ENCODE peak calls at places on chromosomes 16 and 17, in four cellular contexts. E is tibial artery, I is breast epithelium, N is left ventricle myocardium inferior. Y is an unnamed sample. For H3K27me3, the result is how much of the 10 kb centered on the place peaks cover.

GRCh38 chr16:84700518-84701277 is 898 bp downstream of the USP10 start:
- DNase-seq in I (no peak), E (no peak), N (no peak), Y (no peak)

GRCh38 chr16:29729116-29729521 is 16.7 kb downstream of the C16orf54 start:
- DNase-seq in I (no peak), E (no peak), N (no peak), Y (no peak)

GRCh38 chr17:80799553-80800403 is 191.9 kb upstream of the CHMP6 start:
- DNase-seq in N (no peak), E (peak), I (peak), Y (peak)

GRCh38 chr16:69404275-69404805 is 18.5 kb upstream of the TERF2 start:
- DNase-seq in E (no peak), N (no peak), I (no peak), Y (no peak)

GRCh38 chr17:10457952-10458351 is 11.4 kb downstream of the MYH4 start:
- DNase-seq in N (no peak), I (no peak), E (no peak), Y (no peak)

GRCh38 chr16:74999683-75000480 is 1.1 kb downstream of the ZNRF1 start:
- DNase-seq in E (peak), I (peak), N (peak), Y (peak)

GRCh38 chr17:7889166-7889584 is 586 bp downstream of the CHD3 start:
- DNase-seq in N (peak), E (peak), I (peak), Y (peak)

GRCh38 chr17:45388604-45389325 is 43.9 kb downstream of the ARHGAP27 start:
- DNase-seq in E (no peak), I (no peak), N (no peak), Y (no peak)

GRCh38 chr16:23398987-23399805 is 53.8 kb downstream of the COG7 start:
- DNase-seq in N (peak), I (peak), E (no peak), Y (peak)

GRCh38 chr17:67293251-67294203 is 48.5 kb upstream of the HELZ start:
- DNase-seq in I (peak), N (peak), E (peak), Y (peak)

GRCh38 chr17:17018021-17018441 is 24.2 kb upstream of the MPRIP start:
- DNase-seq in N (no peak), E (no peak), I (peak), Y (no peak)

GRCh38 chr17:32123782-32124181 is 18.5 kb upstream of the RHOT1 start:
- DNase-seq in I (no peak), N (no peak), E (no peak), Y (peak)

GRCh38 chr16:11407047-11407982 is 62.1 kb downstream of the RMI2 start:
- DNase-seq in N (no peak), E (peak), I (peak), Y (peak)

GRCh38 chr16:86122681-86123342 is 223.8 kb downstream of the IRF8 start:
- DNase-seq in E (no peak), N (no peak), I (no peak), Y (no peak)

GRCh38 chr17:45697076-45697475 is 87.0 kb upstream of the CRHR1 start:
- DNase-seq in N (no peak), E (no peak), I (no peak), Y (no peak)

GRCh38 chr17:12021604-12022003 is 927 bp downstream of the MAP2K4 start:
- DNase-seq in E (no peak), I (no peak), N (no peak), Y (no peak)

GRCh38 chr17:17837966-17838962 is 1.5 kb upstream of the SREBF1 start:
- DNase-seq in E (peak), N (peak), I (no peak), Y (no peak)

GRCh38 chr16:48536600-48537200 is 73.3 kb downstream of the N4BP1 start:
- DNase-seq in I (no peak), E (no peak), N (no peak), Y (no peak)

GRCh38 chr16:28983644-28984043 is 1.2 kb upstream of the LAT start:
- DNase-seq in N (no peak), I (no peak), E (no peak), Y (no peak)

GRCh38 chr16:54501797-54502196 is 215.2 kb upstream of the IRX3 start:
- DNase-seq in N (no peak), E (no peak), I (no peak), Y (no peak)

GRCh38 chr17:74089869-74090464 is 113.5 kb upstream of the RPL38 start:
- DNase-seq in E (peak), I (no peak), N (no peak), Y (no peak)

GRCh38 chr16:66406534-66407368 is 20.3 kb upstream of the BEAN1 start:
- DNase-seq in N (peak), E (peak), I (peak), Y (peak)

GRCh38 chr16:5056347-5056746 is 9.4 kb downstream of the C16orf89 start:
- DNase-seq in E (no peak), N (no peak), I (no peak), Y (no peak)

GRCh38 chr16:85988723-85989313 is 89.9 kb downstream of the IRF8 start:
- DNase-seq in I (no peak), N (no peak), E (no peak), Y (no peak)

GRCh38 chr16:68257251-68257905 is 6.9 kb upstream of the SLC7A6 start:
- DNase-seq in N (no peak), E (no peak), I (no peak), Y (peak)

GRCh38 chr17:73121513-73121912 is 29.0 kb upstream of the SLC39A11 start:
- DNase-seq in E (no peak), N (peak), I (no peak), Y (no peak)

GRCh38 chr16:67443299-67443698 is 12.4 kb downstream of the HSD11B2 start:
- DNase-seq in E (peak), I (no peak), N (peak), Y (no peak)

GRCh38 chr16:85911531-85911930 is 12.6 kb downstream of the IRF8 start:
- DNase-seq in E (no peak), N (no peak), I (no peak), Y (no peak)

GRCh38 chr16:72894291-72895151 is 153.4 kb downstream of the ZFHX3 start:
- DNase-seq in N (no peak), E (no peak), I (no peak), Y (no peak)

GRCh38 chr16:84459941-84460405 is 44.5 kb downstream of the MEAK7 start:
- DNase-seq in I (peak), E (no peak), N (no peak), Y (no peak)

GRCh38 chr16:1929105-1929504 is 10.9 kb upstream of the HS3ST6 start:
- DNase-seq in I (no peak), E (no peak), N (no peak), Y (no peak)

GRCh38 chr17:13631541-13631940 is 29.8 kb upstream of the HS3ST3A1 start:
- DNase-seq in I (no peak), E (no peak), N (no peak), Y (no peak)

GRCh38 chr17:4233668-4234258 is 30.0 kb downstream of the ANKFY1 start:
- DNase-seq in E (no peak), N (no peak), I (no peak), Y (peak)

GRCh38 chr17:43219746-43220380 is 8.2 kb downstream of the TMEM106A start:
- DNase-seq in E (no peak), N (no peak), I (no peak), Y (no peak)

DNA sequence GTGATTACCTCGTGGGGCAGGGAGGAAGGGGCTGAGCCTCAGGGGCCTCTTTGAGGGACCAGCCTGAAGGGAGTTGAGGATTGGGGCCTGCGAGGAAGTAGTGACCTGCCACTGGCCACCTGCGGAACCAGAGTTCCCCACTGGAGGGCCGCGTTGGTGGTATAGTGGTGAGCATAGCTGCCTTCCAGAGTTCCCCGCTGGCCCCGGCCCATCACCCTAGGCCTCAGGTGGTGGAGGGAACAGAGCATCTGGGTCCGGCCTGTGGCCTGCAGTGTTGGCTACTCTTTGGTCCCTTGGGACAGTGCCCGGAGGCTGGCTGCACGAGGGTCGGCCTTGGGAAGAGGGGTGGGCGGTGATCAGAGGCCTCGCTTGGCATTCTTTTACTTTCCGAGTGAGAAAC is 20.5 kb downstream of the MGAT5B start:
- DNase-seq in N (no peak), E (no peak), I (no peak), Y (no peak)
- H3K27me3 ChIP-seq in N (half or more), E (under half), I (under half), Y (under half)

GRCh38 chr16:10183606-10183959 is 1.4 kb upstream of the GRIN2A start:
- DNase-seq in I (no peak), N (no peak), E (no peak), Y (no peak)
- H3K27me3 ChIP-seq in I (under half), N (half or more), E (under half), Y (under half)

DNA sequence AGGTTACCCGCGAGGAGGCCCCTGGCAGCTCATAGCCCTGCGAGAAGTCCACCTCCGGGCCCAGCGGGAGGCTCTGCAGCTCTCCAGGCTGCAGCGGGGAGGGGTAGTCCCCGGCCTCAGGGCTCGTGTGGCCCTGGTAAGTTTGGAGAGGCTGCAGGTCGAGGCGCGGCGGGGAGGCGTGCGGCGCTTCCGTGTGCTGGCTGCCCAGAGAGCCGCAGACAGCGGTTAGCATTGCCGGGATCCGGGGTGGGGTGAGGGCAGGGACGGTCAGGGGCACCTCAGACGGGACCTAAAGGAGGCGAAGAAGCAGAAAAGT is 2.8 kb downstream of the SP6 start:
- DNase-seq in N (no peak), E (no peak), I (no peak), Y (no peak)
- H3K27me3 ChIP-seq in N (half or more), E (under half), I (under half), Y (half or more)

DNA sequence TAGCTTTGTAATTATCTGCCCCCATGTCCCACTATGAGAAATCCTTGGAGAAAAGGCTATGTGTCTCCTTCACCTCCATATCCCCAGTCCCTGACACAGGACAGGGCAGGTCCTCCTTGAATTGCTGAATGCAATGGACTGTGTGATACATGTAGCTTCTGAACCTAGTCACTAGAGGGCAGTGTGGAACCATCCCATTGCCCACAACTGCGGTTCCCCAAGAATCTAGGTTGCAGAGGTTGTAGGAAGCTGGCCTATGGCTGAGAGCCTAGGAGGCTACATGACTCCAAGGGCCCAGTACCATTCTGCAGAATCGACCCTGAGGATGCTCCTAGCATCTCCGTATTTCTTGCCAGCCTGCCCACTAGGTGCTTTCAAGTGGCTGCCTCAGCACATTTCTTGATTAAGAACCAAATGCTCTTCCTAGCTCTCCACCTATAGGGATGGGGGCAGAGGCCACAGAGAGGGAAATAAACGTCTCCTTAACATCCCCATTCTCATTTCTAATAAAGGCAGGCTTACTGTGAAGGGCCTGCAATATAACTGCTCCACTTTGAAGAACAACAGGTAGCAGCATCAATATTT is 394.0 kb downstream of the CA10 start:
- DNase-seq in I (peak), N (no peak), E (peak), Y (no peak)
- H3K27me3 ChIP-seq in I (under half), N (half or more), E (under half), Y (under half)

DNA sequence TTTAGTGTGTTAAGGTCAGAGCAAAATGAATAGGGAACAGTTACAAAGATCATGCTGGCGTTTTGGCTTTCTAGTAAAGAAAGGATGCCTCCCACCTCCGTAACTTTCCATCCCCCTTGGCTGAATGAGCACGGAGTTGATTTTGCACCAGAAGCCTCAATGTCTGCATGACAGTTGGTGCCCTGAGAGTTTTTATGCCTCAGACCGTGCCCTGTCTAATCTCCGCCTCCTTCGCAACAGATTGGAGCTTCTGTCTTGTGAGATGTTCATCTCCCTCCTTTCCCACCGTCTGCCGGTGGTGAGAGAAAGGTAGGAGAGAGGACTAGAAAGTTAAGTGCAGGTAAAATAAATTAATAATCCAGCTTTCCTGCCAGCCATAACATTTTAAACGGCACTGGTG is 1.9 kb downstream of the HS3ST4 start:
- DNase-seq in E (no peak), N (no peak), I (no peak), Y (no peak)
- H3K27me3 ChIP-seq in E (under half), N (half or more), I (under half), Y (under half)

Y was measured in gastrocnemius medialis.